ENCODE peak calls at places on chromosomes 2 and 18, in four cellular contexts. V is IMR-90, Q is mesendoderm, E is H9. C is an unnamed sample.
A peak's percentile ranks its signal among the peaks of the same experiment; 100 is the strongest.

GRCh38 chr18:51666717-51667320 is 469.3 kb upstream of the MEX3C start:
- DNase-seq in E (no peak), Q (no peak), V (no peak), C (no peak)

GRCh38 chr2:71609441-71609840 is 156.1 kb downstream of the DYSF start:
- DNase-seq in E (no peak), V (no peak), Q (no peak), C (no peak)

GRCh38 chr18:2971741-2972552 is 41.0 kb downstream of the LPIN2 start:
- DNase-seq in Q (no peak), E (no peak), V (no peak), C (no peak)

GRCh38 chr2:216922170-216922780 is 62.4 kb upstream of the TNP1 start:
- DNase-seq in Q (no peak), E (no peak), V (no peak), C (no peak)

GRCh38 chr18:33838084-33838483 is 260.1 kb downstream of the ASXL3 start:
- DNase-seq in E (no peak), V (no peak), Q (no peak), C (no peak)

GRCh38 chr2:240642061-240642805 is 17.0 kb downstream of the GPR35 start:
- DNase-seq in V (no peak), Q (no peak), E (no peak), C (no peak)

GRCh38 chr2:228268756-228269155 is 87.3 kb upstream of the SPHKAP start:
- DNase-seq in V (no peak), E (no peak), Q (no peak), C (no peak)

GRCh38 chr18:41940506-41941215 is 14.4 kb upstream of the PIK3C3 start:
- DNase-seq in E (peak; percentile 33), V (peak; percentile 97), Q (peak; percentile 97), C (no peak)

GRCh38 chr2:64054166-64054915 is 35.1 kb upstream of the VPS54 start:
- DNase-seq in E (no peak), Q (no peak), V (no peak), C (no peak)

GRCh38 chr2:156649596-156649995 is 213.4 kb downstream of the GPD2 start:
- DNase-seq in V (no peak), E (no peak), Q (no peak), C (no peak)

GRCh38 chr2:233470839-233471238 is 95.7 kb downstream of the USP40 start:
- DNase-seq in V (no peak), E (no peak), Q (no peak), C (no peak)

GRCh38 chr2:223007531-223007930 is 44.5 kb upstream of the KCNE4 start:
- DNase-seq in Q (no peak), V (peak; percentile 83), E (no peak), C (no peak)

GRCh38 chr2:134081238-134081637 is 172.6 kb upstream of the MGAT5 start:
- DNase-seq in V (no peak), E (no peak), Q (no peak), C (no peak)

GRCh38 chr18:52009958-52010357 is 330.0 kb upstream of the DCC start:
- DNase-seq in Q (no peak), V (no peak), E (no peak), C (no peak)

GRCh38 chr18:32930695-32931301 is 158.0 kb upstream of the KLHL14 start:
- DNase-seq in E (no peak), V (peak; percentile 60), Q (peak; percentile 52), C (peak; percentile 9)

GRCh38 chr2:186991766-186992417 is 142.9 kb upstream of the ZSWIM2 start:
- DNase-seq in E (no peak), Q (no peak), V (no peak), C (no peak)

GRCh38 chr2:1498176-1498575 is 84.9 kb downstream of the TPO start:
- DNase-seq in E (no peak), V (no peak), Q (no peak), C (no peak)

GRCh38 chr18:78783564-78783960 is 196.1 kb upstream of the SALL3 start:
- DNase-seq in E (no peak), V (no peak), Q (no peak), C (no peak)

GRCh38 chr2:172381275-172381608 is 46.1 kb upstream of the ITGA6 start:
- DNase-seq in E (no peak), V (no peak), Q (no peak), C (no peak)

GRCh38 chr2:37768491-37768925 is 97.1 kb upstream of the CDC42EP3 start:
- DNase-seq in Q (peak; percentile 37), E (no peak), V (peak; percentile 92), C (no peak)

GRCh38 chr2:58731488-58731869 is 490.4 kb upstream of the FANCL start:
- DNase-seq in V (no peak), E (no peak), Q (peak; percentile 26), C (no peak)

GRCh38 chr18:61832858-61833257 is 59.9 kb downstream of the RNF152 start:
- DNase-seq in Q (no peak), E (no peak), V (no peak), C (no peak)

GRCh38 chr2:25253153-25253617 is 84.8 kb upstream of the POMC start:
- DNase-seq in V (no peak), E (no peak), Q (no peak), C (no peak)

GRCh38 chr2:25251032-25251460 is 82.7 kb upstream of the POMC start:
- DNase-seq in E (no peak), V (no peak), Q (no peak), C (peak; percentile 49)

GRCh38 chr2:25252291-25253152 is 84.1 kb upstream of the POMC start:
- DNase-seq in E (peak; percentile 95), Q (peak; percentile 96), V (peak; percentile 14), C (peak; percentile 94)

GRCh38 chr2:25250331-25251031 is 82.1 kb upstream of the POMC start:
- DNase-seq in E (no peak), Q (peak; percentile 79), V (peak; percentile 92), C (no peak)

GRCh38 chr2:25251461-25252273 is 83.3 kb upstream of the POMC start:
- DNase-seq in E (peak; percentile 60), Q (peak; percentile 82), V (peak; percentile 7), C (peak; percentile 72)
- H3K23ac ChIP-seq in E (no peak overlapping the region), Q (peak overlapping the region; percentile 80), V (no peak overlapping the region), C (peak overlapping the region; percentile 53)

DNA sequence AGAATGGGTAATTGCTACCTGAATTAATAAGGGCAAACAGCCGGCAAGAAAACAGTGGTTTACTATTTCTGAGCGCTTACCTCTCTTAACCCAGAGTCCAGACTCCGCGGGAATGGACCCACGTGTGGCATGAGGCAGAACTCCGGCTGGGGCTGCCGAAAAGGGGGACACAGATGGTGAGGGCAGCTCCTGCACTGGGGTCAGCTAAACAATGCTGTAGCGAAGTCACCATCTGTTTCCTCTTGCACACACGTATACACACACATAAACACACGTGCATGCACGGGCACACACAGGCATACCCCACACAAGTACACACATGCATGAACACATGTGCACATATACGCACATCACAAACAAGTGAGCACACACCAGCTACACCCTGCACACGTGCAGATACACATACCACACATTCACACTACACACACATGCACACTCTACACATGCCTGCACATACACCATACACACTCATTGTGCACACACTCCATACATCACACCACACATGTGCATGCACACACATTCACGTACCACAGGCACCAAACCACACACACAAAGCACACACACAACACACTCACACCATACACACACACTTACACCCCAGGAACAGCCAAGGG is 105.9 kb upstream of the ID2 start:
- DNase-seq in Q (no peak), V (no peak), E (peak; percentile 16), C (no peak)
- H3K23ac ChIP-seq in Q (no peak overlapping the region), V (no peak overlapping the region), E (no peak overlapping the region), C (peak overlapping the region; percentile 86)

DNA sequence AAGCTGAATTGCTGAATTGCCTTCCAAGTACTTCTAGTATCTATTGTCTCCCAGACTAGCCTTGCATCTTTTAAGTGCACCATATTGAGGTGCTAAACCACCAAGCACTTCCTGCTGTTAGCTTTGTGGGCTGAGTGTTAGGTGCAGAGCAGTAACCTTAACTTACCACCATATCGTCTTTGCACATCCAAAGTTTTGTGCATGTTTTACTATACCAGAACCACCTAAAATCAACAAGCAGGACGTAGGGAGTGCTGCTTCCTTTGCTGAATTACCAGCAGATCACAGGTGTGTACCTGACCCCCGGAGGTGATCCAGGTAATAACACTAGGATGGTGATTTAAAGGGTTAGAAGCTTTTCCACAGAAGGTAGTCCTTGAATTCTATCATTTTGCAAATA is 359.9 kb upstream of the HNRNPA3 start:
- DNase-seq in V (no peak), E (peak; percentile 32), Q (peak; percentile 32), C (no peak)
- H3K23ac ChIP-seq in V (no peak overlapping the region), E (no peak overlapping the region), Q (no peak overlapping the region), C (no peak overlapping the region)

GRCh38 chr2:226676618-226677017 is 123.0 kb downstream of the IRS1 start:
- DNase-seq in E (no peak), Q (no peak), V (no peak), C (no peak)

GRCh38 chr2:226677080-226677479 is 122.5 kb downstream of the IRS1 start:
- DNase-seq in V (no peak), E (no peak), Q (no peak), C (no peak)

GRCh38 chr2:226680674-226681073 is 118.9 kb downstream of the IRS1 start:
- DNase-seq in E (no peak), Q (no peak), V (no peak), C (no peak)

GRCh38 chr2:226678422-226678821 is 121.2 kb downstream of the IRS1 start:
- DNase-seq in E (no peak), V (no peak), Q (peak; percentile 27), C (no peak)

DNA sequence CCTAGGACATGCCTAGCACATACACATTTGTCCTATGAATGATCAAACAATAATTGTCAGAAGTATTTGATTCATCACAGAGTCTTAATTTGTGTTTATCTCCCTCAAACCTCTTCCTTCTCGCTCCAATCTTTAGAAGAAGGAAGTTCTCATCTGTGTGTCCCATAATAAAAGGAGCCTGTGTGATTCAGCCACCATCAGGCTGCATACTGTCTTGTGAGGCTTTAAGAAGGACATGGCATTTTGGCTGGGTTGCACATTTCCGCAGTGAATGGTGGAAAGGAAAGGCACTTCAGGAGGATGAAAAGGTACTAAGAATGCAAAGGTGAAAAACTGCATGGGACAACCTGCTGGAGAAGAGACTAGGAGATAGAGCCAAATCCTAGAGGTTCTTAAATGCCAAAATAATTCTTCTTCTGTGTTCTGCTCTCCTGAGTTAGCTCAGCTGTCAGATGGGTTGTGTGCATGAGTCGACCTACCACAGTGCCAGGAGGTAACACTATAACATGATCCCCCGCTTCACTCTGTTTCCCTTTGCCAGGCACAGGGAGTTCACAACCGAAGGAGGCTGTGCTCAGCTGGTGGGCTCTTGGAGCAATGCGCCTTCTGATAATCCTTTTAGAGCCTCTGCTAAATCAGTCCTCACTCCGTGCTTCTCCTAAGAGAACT is 120.1 kb downstream of the IRS1 start:
- DNase-seq in V (no peak), Q (no peak), E (no peak), C (no peak)
- H3K23ac ChIP-seq in V (no peak overlapping the region), Q (no peak overlapping the region), E (no peak overlapping the region), C (no peak overlapping the region)

GRCh38 chr2:218396688-218397501 is 2.8 kb upstream of the CTDSP1 start:
- DNase-seq in E (peak; percentile 55), Q (peak; percentile 69), V (peak; percentile 67), C (peak; percentile 38)

GRCh38 chr2:218394298-218395089 is 5.2 kb upstream of the CTDSP1 start:
- DNase-seq in E (no peak), Q (no peak), V (no peak), C (no peak)

GRCh38 chr2:218395090-218395444 is 4.6 kb upstream of the CTDSP1 start:
- DNase-seq in E (no peak), V (no peak), Q (no peak), C (no peak)

GRCh38 chr2:218395826-218396687 is 3.6 kb upstream of the CTDSP1 start:
- DNase-seq in V (peak; percentile 97), Q (peak; percentile 97), E (peak; percentile 93), C (peak; percentile 95)

DNA sequence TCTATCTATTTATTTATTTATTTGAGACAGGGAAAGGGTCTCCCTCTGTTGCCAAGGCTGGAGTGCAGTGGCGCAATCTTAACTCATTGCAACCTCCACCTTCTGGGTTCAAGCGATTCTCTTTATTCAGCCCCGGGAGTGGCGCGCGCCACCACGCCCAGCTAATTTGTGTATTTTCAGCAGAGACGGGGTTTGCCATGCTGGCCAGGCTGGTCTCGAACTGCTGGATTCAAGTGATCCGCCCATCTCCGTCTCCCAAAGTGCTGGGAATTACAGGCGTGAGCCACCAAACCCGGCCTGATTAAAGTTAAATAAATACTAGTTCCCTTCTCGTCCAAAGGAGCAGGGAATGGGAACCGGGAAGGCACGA is 4.2 kb upstream of the CTDSP1 start:
- DNase-seq in V (no peak), E (no peak), Q (no peak), C (no peak)
- H3K23ac ChIP-seq in V (peak overlapping the region; percentile 71), E (no peak overlapping the region), Q (no peak overlapping the region), C (no peak overlapping the region)

C was measured in neuronal stem cell.